ENCODE peak calls at places on chromosome 1, in nine cellular contexts. E is NCI-H1092, G is MM.1S, X is dorsolateral prefrontal cortex, R is suprapubic skin, Y is glutamatergic neuron, B is NCI-H774, Z is PC-9, U is cerebellar nuclear complex. C is an unnamed sample.

GRCh38 chr1:24932284-24932683 is 2.2 kb upstream of the RUNX3 start:
- DNase-seq in U (no peak), Z (no peak), Y (peak), R (no peak), X (peak), B (peak), E (no peak), G (peak), C (no peak)

GRCh38 chr1:73593804-73594203 is 604.2 kb downstream of the LRRIQ3 start:
- DNase-seq in X (no peak), B (no peak), Z (no peak), Y (no peak), G (no peak), R (no peak), U (no peak), E (no peak), C (no peak)

GRCh38 chr1:97903626-97904025 is 17.2 kb downstream of the DPYD start:
- DNase-seq in U (no peak), X (no peak), E (no peak), Z (no peak), Y (no peak), R (no peak), B (no peak), G (no peak), C (no peak)

GRCh38 chr1:238469146-238469601 is 578.5 kb upstream of the ZP4 start:
- DNase-seq in G (no peak), R (no peak), E (no peak), X (no peak), B (no peak), U (no peak), Z (no peak), Y (no peak), C (no peak)

GRCh38 chr1:64437453-64437852 is 32.5 kb upstream of the CACHD1 start:
- DNase-seq in B (no peak), E (no peak), U (no peak), X (no peak), R (no peak), Z (no peak), Y (no peak), G (no peak), C (no peak)

GRCh38 chr1:218633238-218633948 is 288.3 kb downstream of the TGFB2 start:
- DNase-seq in U (no peak), G (no peak), R (no peak), X (no peak), Y (no peak), Z (no peak), B (no peak), E (no peak), C (no peak)

GRCh38 chr1:116738673-116739370 is 15.4 kb upstream of the CD2 start:
- DNase-seq in E (no peak), G (peak), U (no peak), R (peak), Y (no peak), Z (no peak), X (no peak), B (no peak), C (no peak)

GRCh38 chr1:68977211-68977610 is 480.3 kb upstream of the DEPDC1 start:
- DNase-seq in G (no peak), Y (no peak), U (no peak), E (no peak), R (no peak), Z (no peak), X (no peak), B (no peak), C (no peak)

GRCh38 chr1:7456683-7457082 is 314.4 kb upstream of the VAMP3 start:
- DNase-seq in G (no peak), B (no peak), U (no peak), R (no peak), Y (peak), Z (no peak), E (no peak), X (no peak), C (no peak)

GRCh38 chr1:90714521-90714951 is 2.6 kb downstream of the BARHL2 start:
- DNase-seq in U (no peak), X (no peak), Z (no peak), R (no peak), Y (no peak), E (no peak), G (no peak), B (no peak), C (no peak)

GRCh38 chr1:233982827-233983518 is 78.5 kb downstream of the SLC35F3 start:
- DNase-seq in Y (no peak), R (no peak), B (no peak), Z (peak), E (no peak), U (no peak), X (no peak), G (no peak), C (no peak)

C was measured in NCI-H2107.